ENCODE peak calls at places on chromosomes 7 and 10, in seven cellular contexts. One of them, this sample, is unnamed. For H3K4me1, the result is how much of the 10 kb centered on the place peaks cover.

GRCh38 chr7:101167645-101168411 is 2.5 kb upstream of the VGF start:
- DNase-seq in OCI-LY7: no peak
- DNase-seq in keratinocyte: no peak
- DNase-seq in lower lobe of right lung: no peak
- DNase-seq in adrenal gland: no peak
- DNase-seq in SJCRH30: no peak
- DNase-seq in MM.1S: no peak
- DNase-seq in this sample: no peak

GRCh38 chr7:84971360-84971759 is 215.5 kb downstream of the SEMA3D start:
- DNase-seq in adrenal gland: no peak
- DNase-seq in lower lobe of right lung: no peak
- DNase-seq in keratinocyte: no peak
- DNase-seq in MM.1S: no peak
- DNase-seq in SJCRH30: no peak
- DNase-seq in OCI-LY7: no peak
- DNase-seq in this sample: no peak

GRCh38 chr7:130180571-130180971 is 24.6 kb downstream of the TMEM209 start:
- DNase-seq in lower lobe of right lung: no peak
- DNase-seq in keratinocyte: no peak
- DNase-seq in SJCRH30: no peak
- DNase-seq in MM.1S: no peak
- DNase-seq in OCI-LY7: no peak
- DNase-seq in adrenal gland: no peak
- DNase-seq in this sample: no peak

GRCh38 chr7:8147004-8147403 is 115.0 kb downstream of the ICA1 start:
- DNase-seq in lower lobe of right lung: no peak
- DNase-seq in OCI-LY7: no peak
- DNase-seq in keratinocyte: no peak
- DNase-seq in MM.1S: no peak
- DNase-seq in adrenal gland: no peak
- DNase-seq in SJCRH30: no peak
- DNase-seq in this sample: peak

GRCh38 chr10:34766256-34766580 is 48.9 kb downstream of the PARD3 start:
- DNase-seq in MM.1S: no peak
- DNase-seq in OCI-LY7: no peak
- DNase-seq in lower lobe of right lung: no peak
- DNase-seq in SJCRH30: no peak
- DNase-seq in adrenal gland: no peak
- DNase-seq in keratinocyte: no peak
- DNase-seq in this sample: no peak

GRCh38 chr7:102008535-102009262 is 191.3 kb downstream of the CUX1 start:
- DNase-seq in keratinocyte: peak
- DNase-seq in adrenal gland: no peak
- DNase-seq in SJCRH30: no peak
- DNase-seq in lower lobe of right lung: no peak
- DNase-seq in MM.1S: no peak
- DNase-seq in OCI-LY7: no peak
- DNase-seq in this sample: peak

GRCh38 chr7:87627634-87627994 is 584 bp upstream of the RUNDC3B start:
- DNase-seq in SJCRH30: no peak
- DNase-seq in adrenal gland: peak
- DNase-seq in MM.1S: no peak
- DNase-seq in OCI-LY7: no peak
- DNase-seq in keratinocyte: no peak
- DNase-seq in lower lobe of right lung: peak
- DNase-seq in this sample: peak

GRCh38 chr7:45681596-45682357 is 107.6 kb downstream of the ADCY1 start:
- DNase-seq in MM.1S: no peak
- DNase-seq in OCI-LY7: no peak
- DNase-seq in SJCRH30: no peak
- DNase-seq in adrenal gland: no peak
- DNase-seq in lower lobe of right lung: no peak
- DNase-seq in keratinocyte: no peak
- DNase-seq in this sample: no peak

GRCh38 chr7:19106308-19107141 is 10.9 kb downstream of the TWIST1 start:
- DNase-seq in keratinocyte: no peak
- DNase-seq in MM.1S: no peak
- DNase-seq in SJCRH30: no peak
- DNase-seq in OCI-LY7: no peak
- DNase-seq in adrenal gland: no peak
- DNase-seq in lower lobe of right lung: no peak
- DNase-seq in this sample: peak

GRCh38 chr10:118965636-118966035 is 63.9 kb upstream of the NANOS1 start:
- DNase-seq in adrenal gland: no peak
- DNase-seq in MM.1S: no peak
- DNase-seq in OCI-LY7: no peak
- DNase-seq in keratinocyte: no peak
- DNase-seq in lower lobe of right lung: no peak
- DNase-seq in SJCRH30: peak
- DNase-seq in this sample: no peak

GRCh38 chr7:69078997-69079769 is 519.1 kb upstream of the AUTS2 start:
- DNase-seq in OCI-LY7: no peak
- DNase-seq in adrenal gland: no peak
- DNase-seq in MM.1S: no peak
- DNase-seq in keratinocyte: no peak
- DNase-seq in lower lobe of right lung: no peak
- DNase-seq in SJCRH30: no peak
- DNase-seq in this sample: no peak

GRCh38 chr10:103676851-103677417 is 178.4 kb downstream of the SH3PXD2A start:
- DNase-seq in MM.1S: no peak
- DNase-seq in adrenal gland: no peak
- DNase-seq in OCI-LY7: no peak
- DNase-seq in keratinocyte: no peak
- DNase-seq in lower lobe of right lung: no peak
- DNase-seq in SJCRH30: no peak
- DNase-seq in this sample: no peak

GRCh38 chr7:138713191-138713590 is 12.0 kb upstream of the SVOPL start:
- DNase-seq in SJCRH30: no peak
- DNase-seq in keratinocyte: no peak
- DNase-seq in lower lobe of right lung: no peak
- DNase-seq in adrenal gland: no peak
- DNase-seq in OCI-LY7: no peak
- DNase-seq in MM.1S: peak
- DNase-seq in this sample: no peak

GRCh38 chr10:72445851-72446250 is 91.1 kb upstream of the DNAJB12 start:
- DNase-seq in lower lobe of right lung: no peak
- DNase-seq in SJCRH30: no peak
- DNase-seq in MM.1S: no peak
- DNase-seq in keratinocyte: no peak
- DNase-seq in adrenal gland: no peak
- DNase-seq in OCI-LY7: no peak
- DNase-seq in this sample: no peak

GRCh38 chr10:22245567-22245966 is 27.8 kb upstream of the EBLN1 start:
- DNase-seq in adrenal gland: no peak
- DNase-seq in lower lobe of right lung: no peak
- DNase-seq in MM.1S: no peak
- DNase-seq in SJCRH30: no peak
- DNase-seq in OCI-LY7: no peak
- DNase-seq in keratinocyte: peak
- DNase-seq in this sample: no peak

GRCh38 chr10:17249820-17250219 is 21.8 kb downstream of the VIM start:
- DNase-seq in lower lobe of right lung: no peak
- DNase-seq in SJCRH30: peak
- DNase-seq in adrenal gland: no peak
- DNase-seq in keratinocyte: no peak
- DNase-seq in OCI-LY7: no peak
- DNase-seq in MM.1S: no peak
- DNase-seq in this sample: no peak

GRCh38 chr10:105644559-105644958 is 1003.5 kb downstream of the SORCS3 start:
- DNase-seq in lower lobe of right lung: no peak
- DNase-seq in OCI-LY7: no peak
- DNase-seq in keratinocyte: no peak
- DNase-seq in adrenal gland: no peak
- DNase-seq in SJCRH30: no peak
- DNase-seq in MM.1S: no peak
- DNase-seq in this sample: no peak

GRCh38 chr10:3887885-3888476 is 103.0 kb upstream of the KLF6 start:
- DNase-seq in SJCRH30: no peak
- DNase-seq in lower lobe of right lung: no peak
- DNase-seq in MM.1S: no peak
- DNase-seq in adrenal gland: peak
- DNase-seq in OCI-LY7: no peak
- DNase-seq in keratinocyte: peak
- DNase-seq in this sample: no peak

GRCh38 chr10:94023909-94024308 is 30.2 kb downstream of the PLCE1 start:
- DNase-seq in lower lobe of right lung: no peak
- DNase-seq in SJCRH30: no peak
- DNase-seq in adrenal gland: no peak
- DNase-seq in OCI-LY7: no peak
- DNase-seq in MM.1S: no peak
- DNase-seq in keratinocyte: no peak
- DNase-seq in this sample: no peak

DNA sequence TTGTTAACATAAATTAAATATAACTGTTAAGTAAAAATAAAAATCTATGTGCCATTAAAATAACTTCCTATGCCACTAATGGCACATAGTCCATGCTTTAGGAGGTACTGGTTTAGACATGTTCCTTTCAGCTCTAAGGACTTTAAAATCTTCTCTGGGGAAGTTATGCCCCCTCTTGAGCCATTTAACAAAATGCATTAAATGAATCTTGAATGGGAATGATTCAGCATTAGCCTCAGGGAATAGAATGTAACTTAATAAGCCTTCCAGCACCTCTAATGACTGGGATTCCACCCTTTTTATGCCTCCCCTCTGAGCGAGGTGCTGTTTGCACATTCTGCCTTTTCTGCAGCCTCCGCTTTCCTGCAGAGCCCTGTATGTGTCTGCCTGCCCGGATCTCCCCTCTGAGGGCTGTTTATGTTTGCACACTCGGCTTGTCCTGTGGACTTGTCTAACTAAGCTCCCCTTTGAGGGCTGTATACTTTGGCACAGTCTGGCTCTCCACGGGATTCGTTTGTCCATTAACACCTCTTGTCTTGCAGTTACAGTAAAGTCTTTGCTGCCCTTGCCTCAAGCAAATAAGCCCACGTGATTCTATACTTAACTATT is 108.4 kb upstream of the HPS1 start:
- DNase-seq in OCI-LY7: no peak
- DNase-seq in MM.1S: no peak
- DNase-seq in SJCRH30: peak
- DNase-seq in lower lobe of right lung: no peak
- DNase-seq in adrenal gland: no peak
- DNase-seq in keratinocyte: no peak
- DNase-seq in this sample: no peak
- H3K4me3 ChIP-seq in OCI-LY7: no peak
- H3K4me3 ChIP-seq in MM.1S: no peak
- H3K4me3 ChIP-seq in SJCRH30: no peak
- H3K4me3 ChIP-seq in lower lobe of right lung: no peak
- H3K4me3 ChIP-seq in adrenal gland: no peak
- H3K4me3 ChIP-seq in keratinocyte: no peak
- H3K4me3 ChIP-seq in this sample: no peak

GRCh38 chr10:132758867-132759266 is 27.1 kb downstream of the NKX6-2 start:
- DNase-seq in SJCRH30: no peak
- DNase-seq in OCI-LY7: no peak
- DNase-seq in MM.1S: no peak
- DNase-seq in lower lobe of right lung: no peak
- DNase-seq in adrenal gland: no peak
- DNase-seq in keratinocyte: no peak
- DNase-seq in this sample: no peak

GRCh38 chr10:132754071-132754470 is 31.9 kb downstream of the NKX6-2 start:
- DNase-seq in SJCRH30: no peak
- DNase-seq in adrenal gland: no peak
- DNase-seq in lower lobe of right lung: no peak
- DNase-seq in MM.1S: no peak
- DNase-seq in OCI-LY7: no peak
- DNase-seq in keratinocyte: no peak
- DNase-seq in this sample: no peak

GRCh38 chr10:132755166-132755711 is 30.7 kb downstream of the NKX6-2 start:
- DNase-seq in OCI-LY7: no peak
- DNase-seq in SJCRH30: no peak
- DNase-seq in MM.1S: no peak
- DNase-seq in lower lobe of right lung: no peak
- DNase-seq in adrenal gland: no peak
- DNase-seq in keratinocyte: no peak
- DNase-seq in this sample: no peak

GRCh38 chr10:132757171-132757570 is 28.8 kb downstream of the NKX6-2 start:
- DNase-seq in MM.1S: no peak
- DNase-seq in keratinocyte: no peak
- DNase-seq in SJCRH30: no peak
- DNase-seq in OCI-LY7: no peak
- DNase-seq in adrenal gland: no peak
- DNase-seq in lower lobe of right lung: no peak
- DNase-seq in this sample: no peak

DNA sequence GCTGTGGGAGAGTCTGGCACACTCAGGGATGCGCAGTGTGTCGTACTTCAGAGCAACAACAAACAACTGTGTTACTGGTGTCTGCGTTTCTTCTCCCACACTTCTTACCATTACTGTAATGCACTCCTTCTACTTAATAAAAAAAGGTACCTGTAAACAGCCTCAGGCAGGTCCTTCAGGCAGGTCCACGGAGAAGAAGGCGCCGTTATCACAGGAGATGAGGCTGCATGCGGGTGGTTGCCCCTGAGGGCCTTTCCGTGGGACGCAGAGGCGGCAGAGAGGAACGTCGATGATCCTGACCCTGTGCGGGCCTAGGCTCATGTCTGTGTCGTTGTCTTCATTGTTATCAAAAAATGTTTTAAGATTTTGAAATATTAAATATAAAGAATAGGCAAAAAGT is 29.4 kb downstream of the NKX6-2 start:
- DNase-seq in keratinocyte: no peak
- DNase-seq in MM.1S: no peak
- DNase-seq in lower lobe of right lung: no peak
- DNase-seq in OCI-LY7: no peak
- DNase-seq in adrenal gland: no peak
- DNase-seq in SJCRH30: no peak
- DNase-seq in this sample: no peak
- H3K4me1 ChIP-seq in keratinocyte: under half
- H3K4me1 ChIP-seq in MM.1S: under half
- H3K4me1 ChIP-seq in lower lobe of right lung: under half
- H3K4me1 ChIP-seq in OCI-LY7: under half
- H3K4me1 ChIP-seq in adrenal gland: under half
- H3K4me1 ChIP-seq in SJCRH30: under half
- H3K4me1 ChIP-seq in this sample: under half

GRCh38 chr7:90320418-90320800 is 695 bp downstream of the FAM237B start:
- DNase-seq in SJCRH30: no peak
- DNase-seq in keratinocyte: no peak
- DNase-seq in MM.1S: no peak
- DNase-seq in OCI-LY7: no peak
- DNase-seq in adrenal gland: no peak
- DNase-seq in lower lobe of right lung: no peak
- DNase-seq in this sample: no peak
- H3K4me3 ChIP-seq in SJCRH30: no peak
- H3K4me3 ChIP-seq in keratinocyte: no peak
- H3K4me3 ChIP-seq in MM.1S: no peak
- H3K4me3 ChIP-seq in OCI-LY7: no peak
- H3K4me3 ChIP-seq in adrenal gland: no peak
- H3K4me3 ChIP-seq in lower lobe of right lung: no peak
- H3K4me3 ChIP-seq in this sample: no peak

DNA sequence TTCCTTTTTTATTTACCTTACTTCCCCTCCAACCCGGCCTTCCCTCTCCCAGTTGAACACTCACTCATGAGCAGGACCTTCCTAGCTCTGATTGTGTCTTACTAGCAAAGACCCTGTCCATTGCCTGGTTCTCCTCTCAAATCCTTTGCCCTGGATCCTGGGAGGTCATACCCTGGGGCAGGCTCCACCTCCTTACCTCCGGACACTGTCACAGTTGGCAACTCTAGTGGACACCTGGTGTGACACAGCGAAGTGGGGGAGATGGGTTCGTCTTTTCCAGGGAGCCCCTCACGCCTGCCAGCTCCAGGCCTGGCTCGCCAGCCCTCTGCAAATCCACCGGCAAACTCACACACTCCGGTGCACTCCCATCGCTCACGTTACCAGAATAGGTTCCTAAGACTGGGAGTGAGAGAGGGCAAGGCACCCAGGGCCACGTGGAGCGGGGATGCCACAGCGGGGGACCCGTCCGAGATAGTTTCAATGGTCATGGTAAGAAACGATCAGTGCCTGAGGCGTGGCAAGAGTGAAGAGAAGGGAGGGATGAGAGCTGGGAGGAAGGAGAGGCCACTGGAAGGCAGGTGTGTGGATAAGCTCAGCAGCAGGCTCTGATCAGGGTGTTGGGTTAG is 30.9 kb upstream of the TMEM72 start:
- DNase-seq in SJCRH30: no peak
- DNase-seq in lower lobe of right lung: no peak
- DNase-seq in adrenal gland: no peak
- DNase-seq in OCI-LY7: no peak
- DNase-seq in keratinocyte: no peak
- DNase-seq in MM.1S: no peak
- DNase-seq in this sample: no peak
- H3K4me1 ChIP-seq in SJCRH30: under half
- H3K4me1 ChIP-seq in lower lobe of right lung: under half
- H3K4me1 ChIP-seq in adrenal gland: under half
- H3K4me1 ChIP-seq in OCI-LY7: under half
- H3K4me1 ChIP-seq in keratinocyte: under half
- H3K4me1 ChIP-seq in MM.1S: under half
- H3K4me1 ChIP-seq in this sample: under half

This sample was measured in BE2C.